ENCODE peak calls at places on chromosomes 3 and 15, in nine cellular contexts. One of them, this sample, is unnamed.

GRCh38 chr3:71069797-71070196 is 513.7 kb downstream of the FOXP1 start:
- DNase-seq in hepatocyte: peak
- DNase-seq in natural killer cell: peak
- DNase-seq in type B pancreatic cell: no peak
- DNase-seq in neural crest cell: peak
- DNase-seq in A549: peak
- DNase-seq in IMR-90: no peak
- DNase-seq in left ventricle myocardium inferior: peak
- DNase-seq in tibial nerve: peak
- DNase-seq in this sample: no peak

GRCh38 chr15:22903961-22904534 is 65.6 kb downstream of the NIPA2 start:
- DNase-seq in left ventricle myocardium inferior: no peak
- DNase-seq in IMR-90: no peak
- DNase-seq in type B pancreatic cell: no peak
- DNase-seq in neural crest cell: no peak
- DNase-seq in A549: no peak
- DNase-seq in natural killer cell: no peak
- DNase-seq in hepatocyte: no peak
- DNase-seq in tibial nerve: no peak
- DNase-seq in this sample: no peak

GRCh38 chr15:68491415-68492106 is 59.6 kb upstream of the ITGA11 start:
- DNase-seq in tibial nerve: no peak
- DNase-seq in A549: no peak
- DNase-seq in type B pancreatic cell: peak
- DNase-seq in left ventricle myocardium inferior: no peak
- DNase-seq in hepatocyte: no peak
- DNase-seq in neural crest cell: no peak
- DNase-seq in natural killer cell: no peak
- DNase-seq in IMR-90: no peak
- DNase-seq in this sample: no peak

GRCh38 chr3:180036678-180037455 is at the start of gene PEX5L:
- DNase-seq in A549: no peak
- DNase-seq in hepatocyte: peak
- DNase-seq in IMR-90: peak
- DNase-seq in natural killer cell: no peak
- DNase-seq in tibial nerve: no peak
- DNase-seq in type B pancreatic cell: peak
- DNase-seq in left ventricle myocardium inferior: peak
- DNase-seq in neural crest cell: peak
- DNase-seq in this sample: peak

GRCh38 chr3:72193768-72194463 is 409.0 kb upstream of the PROK2 start:
- DNase-seq in natural killer cell: no peak
- DNase-seq in A549: no peak
- DNase-seq in tibial nerve: no peak
- DNase-seq in IMR-90: no peak
- DNase-seq in type B pancreatic cell: no peak
- DNase-seq in hepatocyte: no peak
- DNase-seq in left ventricle myocardium inferior: no peak
- DNase-seq in neural crest cell: no peak
- DNase-seq in this sample: no peak

GRCh38 chr3:27356976-27357375 is 12.2 kb downstream of the NEK10 start:
- DNase-seq in left ventricle myocardium inferior: no peak
- DNase-seq in IMR-90: no peak
- DNase-seq in natural killer cell: no peak
- DNase-seq in neural crest cell: no peak
- DNase-seq in tibial nerve: no peak
- DNase-seq in type B pancreatic cell: no peak
- DNase-seq in A549: no peak
- DNase-seq in hepatocyte: no peak
- DNase-seq in this sample: no peak

GRCh38 chr15:78061963-78062427 is 15.5 kb downstream of the TBC1D2B start:
- DNase-seq in neural crest cell: no peak
- DNase-seq in hepatocyte: peak
- DNase-seq in natural killer cell: peak
- DNase-seq in left ventricle myocardium inferior: no peak
- DNase-seq in IMR-90: peak
- DNase-seq in tibial nerve: no peak
- DNase-seq in type B pancreatic cell: no peak
- DNase-seq in A549: no peak
- DNase-seq in this sample: no peak

GRCh38 chr3:61908344-61908743 is 347.0 kb downstream of the PTPRG start:
- DNase-seq in A549: no peak
- DNase-seq in natural killer cell: no peak
- DNase-seq in IMR-90: peak
- DNase-seq in left ventricle myocardium inferior: no peak
- DNase-seq in tibial nerve: no peak
- DNase-seq in neural crest cell: no peak
- DNase-seq in type B pancreatic cell: no peak
- DNase-seq in hepatocyte: no peak
- DNase-seq in this sample: no peak

GRCh38 chr3:78941587-78941986 is 826.2 kb downstream of the ROBO1 start:
- DNase-seq in IMR-90: peak
- DNase-seq in type B pancreatic cell: no peak
- DNase-seq in tibial nerve: no peak
- DNase-seq in A549: peak
- DNase-seq in hepatocyte: peak
- DNase-seq in left ventricle myocardium inferior: no peak
- DNase-seq in neural crest cell: no peak
- DNase-seq in natural killer cell: no peak
- DNase-seq in this sample: no peak

GRCh38 chr15:37765809-37766208 is 168.6 kb upstream of the TMCO5A start:
- DNase-seq in IMR-90: peak
- DNase-seq in left ventricle myocardium inferior: no peak
- DNase-seq in neural crest cell: no peak
- DNase-seq in tibial nerve: no peak
- DNase-seq in hepatocyte: peak
- DNase-seq in A549: no peak
- DNase-seq in type B pancreatic cell: no peak
- DNase-seq in natural killer cell: no peak
- DNase-seq in this sample: no peak

GRCh38 chr3:156317457-156317856 is 197.1 kb downstream of the KCNAB1 start:
- DNase-seq in hepatocyte: peak
- DNase-seq in type B pancreatic cell: no peak
- DNase-seq in A549: peak
- DNase-seq in IMR-90: peak
- DNase-seq in neural crest cell: no peak
- DNase-seq in tibial nerve: no peak
- DNase-seq in left ventricle myocardium inferior: no peak
- DNase-seq in natural killer cell: no peak
- DNase-seq in this sample: no peak

GRCh38 chr3:13891492-13892073 is 11.7 kb upstream of the WNT7A start:
- DNase-seq in tibial nerve: no peak
- DNase-seq in type B pancreatic cell: peak
- DNase-seq in hepatocyte: no peak
- DNase-seq in left ventricle myocardium inferior: no peak
- DNase-seq in natural killer cell: no peak
- DNase-seq in neural crest cell: no peak
- DNase-seq in A549: no peak
- DNase-seq in IMR-90: no peak
- DNase-seq in this sample: no peak

GRCh38 chr3:116299646-116300081 is 145.6 kb downstream of the LSAMP start:
- DNase-seq in natural killer cell: no peak
- DNase-seq in left ventricle myocardium inferior: no peak
- DNase-seq in neural crest cell: no peak
- DNase-seq in hepatocyte: no peak
- DNase-seq in tibial nerve: no peak
- DNase-seq in A549: no peak
- DNase-seq in type B pancreatic cell: no peak
- DNase-seq in IMR-90: no peak
- DNase-seq in this sample: no peak

GRCh38 chr3:188845514-188845913 is 326.3 kb upstream of the TPRG1 start:
- DNase-seq in IMR-90: no peak
- DNase-seq in hepatocyte: no peak
- DNase-seq in neural crest cell: no peak
- DNase-seq in left ventricle myocardium inferior: no peak
- DNase-seq in type B pancreatic cell: no peak
- DNase-seq in natural killer cell: no peak
- DNase-seq in tibial nerve: no peak
- DNase-seq in A549: no peak
- DNase-seq in this sample: no peak

GRCh38 chr3:195823998-195824397 is 12.3 kb upstream of the MUC4 start:
- DNase-seq in A549: no peak
- DNase-seq in type B pancreatic cell: no peak
- DNase-seq in left ventricle myocardium inferior: no peak
- DNase-seq in neural crest cell: no peak
- DNase-seq in tibial nerve: no peak
- DNase-seq in IMR-90: no peak
- DNase-seq in natural killer cell: no peak
- DNase-seq in hepatocyte: no peak
- DNase-seq in this sample: no peak

GRCh38 chr15:28989239-28989830 is 103.6 kb downstream of the APBA2 start:
- DNase-seq in tibial nerve: no peak
- DNase-seq in type B pancreatic cell: no peak
- DNase-seq in natural killer cell: no peak
- DNase-seq in IMR-90: peak
- DNase-seq in hepatocyte: no peak
- DNase-seq in left ventricle myocardium inferior: no peak
- DNase-seq in neural crest cell: no peak
- DNase-seq in A549: no peak
- DNase-seq in this sample: no peak

GRCh38 chr3:112774293-112774926 is 72.3 kb downstream of the CD200R1L start:
- DNase-seq in neural crest cell: no peak
- DNase-seq in IMR-90: peak
- DNase-seq in A549: peak
- DNase-seq in left ventricle myocardium inferior: no peak
- DNase-seq in natural killer cell: no peak
- DNase-seq in hepatocyte: no peak
- DNase-seq in tibial nerve: no peak
- DNase-seq in type B pancreatic cell: no peak
- DNase-seq in this sample: no peak

GRCh38 chr3:169772530-169772950 is 656 bp upstream of the MYNN start:
- DNase-seq in IMR-90: peak
- DNase-seq in natural killer cell: no peak
- DNase-seq in left ventricle myocardium inferior: peak
- DNase-seq in hepatocyte: peak
- DNase-seq in A549: peak
- DNase-seq in tibial nerve: peak
- DNase-seq in neural crest cell: peak
- DNase-seq in type B pancreatic cell: no peak
- DNase-seq in this sample: no peak

GRCh38 chr15:78396976-78397375 is 41.0 kb upstream of the IREB2 start:
- DNase-seq in tibial nerve: peak
- DNase-seq in left ventricle myocardium inferior: peak
- DNase-seq in hepatocyte: peak
- DNase-seq in IMR-90: peak
- DNase-seq in neural crest cell: no peak
- DNase-seq in A549: peak
- DNase-seq in natural killer cell: no peak
- DNase-seq in type B pancreatic cell: no peak
- DNase-seq in this sample: no peak

GRCh38 chr15:66103293-66103590 is 150.3 kb downstream of the MEGF11 start:
- DNase-seq in hepatocyte: no peak
- DNase-seq in tibial nerve: no peak
- DNase-seq in left ventricle myocardium inferior: no peak
- DNase-seq in A549: no peak
- DNase-seq in neural crest cell: no peak
- DNase-seq in type B pancreatic cell: no peak
- DNase-seq in natural killer cell: no peak
- DNase-seq in IMR-90: no peak
- DNase-seq in this sample: no peak
- TF ChIP-seq CTCF in hepatocyte: no peak
- TF ChIP-seq CTCF in tibial nerve: no peak
- TF ChIP-seq CTCF in left ventricle myocardium inferior: no peak
- TF ChIP-seq CTCF in A549: no peak
- TF ChIP-seq CTCF in neural crest cell: no peak
- TF ChIP-seq CTCF in type B pancreatic cell: no peak
- TF ChIP-seq CTCF in natural killer cell: no peak
- TF ChIP-seq CTCF in IMR-90: no peak
- TF ChIP-seq CTCF in this sample: no peak

GRCh38 chr3:113912551-113913246 is 35.1 kb upstream of the ZDHHC23 start:
- DNase-seq in neural crest cell: no peak
- DNase-seq in natural killer cell: no peak
- DNase-seq in IMR-90: peak
- DNase-seq in left ventricle myocardium inferior: no peak
- DNase-seq in type B pancreatic cell: no peak
- DNase-seq in tibial nerve: no peak
- DNase-seq in hepatocyte: peak
- DNase-seq in A549: peak
- DNase-seq in this sample: no peak
- TF ChIP-seq CTCF in neural crest cell: peak
- TF ChIP-seq CTCF in natural killer cell: peak
- TF ChIP-seq CTCF in IMR-90: peak
- TF ChIP-seq CTCF in left ventricle myocardium inferior: peak
- TF ChIP-seq CTCF in type B pancreatic cell: peak
- TF ChIP-seq CTCF in tibial nerve: peak
- TF ChIP-seq CTCF in hepatocyte: peak
- TF ChIP-seq CTCF in A549: peak
- TF ChIP-seq CTCF in this sample: no peak

GRCh38 chr3:16126634-16127033 is 47.8 kb upstream of the GALNT15 start:
- DNase-seq in natural killer cell: no peak
- DNase-seq in hepatocyte: no peak
- DNase-seq in tibial nerve: no peak
- DNase-seq in IMR-90: no peak
- DNase-seq in left ventricle myocardium inferior: no peak
- DNase-seq in neural crest cell: no peak
- DNase-seq in type B pancreatic cell: no peak
- DNase-seq in A549: no peak
- DNase-seq in this sample: no peak

GRCh38 chr3:16132190-16132589 is 42.3 kb upstream of the GALNT15 start:
- DNase-seq in A549: no peak
- DNase-seq in type B pancreatic cell: no peak
- DNase-seq in natural killer cell: no peak
- DNase-seq in IMR-90: no peak
- DNase-seq in left ventricle myocardium inferior: no peak
- DNase-seq in tibial nerve: no peak
- DNase-seq in hepatocyte: no peak
- DNase-seq in neural crest cell: no peak
- DNase-seq in this sample: no peak

GRCh38 chr3:16127257-16127656 is 47.2 kb upstream of the GALNT15 start:
- DNase-seq in natural killer cell: no peak
- DNase-seq in left ventricle myocardium inferior: no peak
- DNase-seq in IMR-90: no peak
- DNase-seq in hepatocyte: no peak
- DNase-seq in type B pancreatic cell: no peak
- DNase-seq in A549: no peak
- DNase-seq in neural crest cell: no peak
- DNase-seq in tibial nerve: no peak
- DNase-seq in this sample: no peak

GRCh38 chr3:16132926-16133325 is 41.6 kb upstream of the GALNT15 start:
- DNase-seq in type B pancreatic cell: no peak
- DNase-seq in IMR-90: peak
- DNase-seq in natural killer cell: no peak
- DNase-seq in A549: no peak
- DNase-seq in neural crest cell: no peak
- DNase-seq in tibial nerve: no peak
- DNase-seq in left ventricle myocardium inferior: peak
- DNase-seq in hepatocyte: no peak
- DNase-seq in this sample: no peak

GRCh38 chr3:16130066-16130465 is 44.4 kb upstream of the GALNT15 start:
- DNase-seq in type B pancreatic cell: no peak
- DNase-seq in natural killer cell: no peak
- DNase-seq in hepatocyte: no peak
- DNase-seq in tibial nerve: no peak
- DNase-seq in neural crest cell: no peak
- DNase-seq in left ventricle myocardium inferior: no peak
- DNase-seq in IMR-90: peak
- DNase-seq in A549: no peak
- DNase-seq in this sample: no peak
- TF ChIP-seq CTCF in type B pancreatic cell: no peak
- TF ChIP-seq CTCF in natural killer cell: no peak
- TF ChIP-seq CTCF in hepatocyte: no peak
- TF ChIP-seq CTCF in tibial nerve: no peak
- TF ChIP-seq CTCF in neural crest cell: no peak
- TF ChIP-seq CTCF in left ventricle myocardium inferior: no peak
- TF ChIP-seq CTCF in IMR-90: peak
- TF ChIP-seq CTCF in A549: no peak
- TF ChIP-seq CTCF in this sample: no peak

GRCh38 chr3:45564172-45564571 is 30.4 kb upstream of the LIMD1 start:
- DNase-seq in type B pancreatic cell: no peak
- DNase-seq in tibial nerve: no peak
- DNase-seq in IMR-90: no peak
- DNase-seq in neural crest cell: no peak
- DNase-seq in natural killer cell: no peak
- DNase-seq in left ventricle myocardium inferior: no peak
- DNase-seq in A549: no peak
- DNase-seq in hepatocyte: no peak
- DNase-seq in this sample: no peak
- TF ChIP-seq CTCF in type B pancreatic cell: no peak
- TF ChIP-seq CTCF in tibial nerve: no peak
- TF ChIP-seq CTCF in IMR-90: no peak
- TF ChIP-seq CTCF in neural crest cell: no peak
- TF ChIP-seq CTCF in natural killer cell: no peak
- TF ChIP-seq CTCF in left ventricle myocardium inferior: no peak
- TF ChIP-seq CTCF in A549: no peak
- TF ChIP-seq CTCF in hepatocyte: no peak
- TF ChIP-seq CTCF in this sample: no peak